ENCODE peak calls at places on chromosome 9, in nine cellular contexts. One of them, this sample, is unnamed.

GRCh38 chr9:137892424-137893191 is 15.0 kb downstream of the CACNA1B start:
- DNase-seq in OCI-LY7: no peak
- DNase-seq in heart left ventricle: no peak
- DNase-seq in upper lobe of right lung: peak; percentile 54
- DNase-seq in A549: no peak
- DNase-seq in fibroblast of lung: no peak
- DNase-seq in right cardiac atrium: no peak
- DNase-seq in CD8-positive, alpha-beta memory T cell: no peak
- DNase-seq in Panc1: no peak
- DNase-seq in this sample: no peak

GRCh38 chr9:104780796-104781395 is 17.0 kb downstream of the NIPSNAP3B start:
- DNase-seq in fibroblast of lung: peak; percentile 12
- DNase-seq in OCI-LY7: peak; percentile 54
- DNase-seq in right cardiac atrium: no peak
- DNase-seq in upper lobe of right lung: no peak
- DNase-seq in A549: peak; percentile 21
- DNase-seq in heart left ventricle: no peak
- DNase-seq in CD8-positive, alpha-beta memory T cell: no peak
- DNase-seq in Panc1: no peak
- DNase-seq in this sample: no peak

GRCh38 chr9:98915599-98915998 is 28.1 kb upstream of the COL15A1 start:
- DNase-seq in CD8-positive, alpha-beta memory T cell: no peak
- DNase-seq in fibroblast of lung: no peak
- DNase-seq in right cardiac atrium: no peak
- DNase-seq in heart left ventricle: no peak
- DNase-seq in A549: no peak
- DNase-seq in upper lobe of right lung: no peak
- DNase-seq in OCI-LY7: no peak
- DNase-seq in Panc1: no peak
- DNase-seq in this sample: no peak

GRCh38 chr9:75023846-75024245 is 4.2 kb downstream of the CARNMT1 start:
- DNase-seq in A549: no peak
- DNase-seq in right cardiac atrium: no peak
- DNase-seq in OCI-LY7: no peak
- DNase-seq in upper lobe of right lung: no peak
- DNase-seq in fibroblast of lung: no peak
- DNase-seq in Panc1: no peak
- DNase-seq in CD8-positive, alpha-beta memory T cell: no peak
- DNase-seq in heart left ventricle: no peak
- DNase-seq in this sample: no peak

GRCh38 chr9:36327903-36328302 is 69.7 kb upstream of the GNE start:
- DNase-seq in OCI-LY7: no peak
- DNase-seq in heart left ventricle: no peak
- DNase-seq in A549: no peak
- DNase-seq in Panc1: no peak
- DNase-seq in upper lobe of right lung: no peak
- DNase-seq in CD8-positive, alpha-beta memory T cell: no peak
- DNase-seq in fibroblast of lung: peak; percentile 51
- DNase-seq in right cardiac atrium: no peak
- DNase-seq in this sample: no peak

GRCh38 chr9:36142510-36143161 is 6.1 kb downstream of the GLIPR2 start:
- DNase-seq in A549: no peak
- DNase-seq in heart left ventricle: no peak
- DNase-seq in right cardiac atrium: peak; percentile 75
- DNase-seq in CD8-positive, alpha-beta memory T cell: no peak
- DNase-seq in fibroblast of lung: no peak
- DNase-seq in Panc1: no peak
- DNase-seq in upper lobe of right lung: no peak
- DNase-seq in OCI-LY7: no peak
- DNase-seq in this sample: no peak

GRCh38 chr9:6549106-6549505 is 96.4 kb downstream of the GLDC start:
- DNase-seq in upper lobe of right lung: no peak
- DNase-seq in Panc1: no peak
- DNase-seq in CD8-positive, alpha-beta memory T cell: no peak
- DNase-seq in right cardiac atrium: no peak
- DNase-seq in heart left ventricle: no peak
- DNase-seq in OCI-LY7: no peak
- DNase-seq in A549: no peak
- DNase-seq in fibroblast of lung: peak; percentile 34
- DNase-seq in this sample: no peak

GRCh38 chr9:98657897-98658296 is 50.8 kb downstream of the GABBR2 start:
- DNase-seq in A549: no peak
- DNase-seq in Panc1: no peak
- DNase-seq in heart left ventricle: no peak
- DNase-seq in fibroblast of lung: peak; percentile 84
- DNase-seq in OCI-LY7: no peak
- DNase-seq in upper lobe of right lung: no peak
- DNase-seq in right cardiac atrium: no peak
- DNase-seq in CD8-positive, alpha-beta memory T cell: no peak
- DNase-seq in this sample: no peak

GRCh38 chr9:109110326-109111014 is 9.3 kb downstream of the TMEM245 start:
- DNase-seq in right cardiac atrium: no peak
- DNase-seq in OCI-LY7: no peak
- DNase-seq in fibroblast of lung: peak; percentile 84
- DNase-seq in heart left ventricle: no peak
- DNase-seq in CD8-positive, alpha-beta memory T cell: no peak
- DNase-seq in upper lobe of right lung: no peak
- DNase-seq in Panc1: no peak
- DNase-seq in A549: no peak
- DNase-seq in this sample: no peak

GRCh38 chr9:83013867-83014605 is 48.9 kb downstream of the RASEF start:
- DNase-seq in CD8-positive, alpha-beta memory T cell: no peak
- DNase-seq in heart left ventricle: no peak
- DNase-seq in Panc1: no peak
- DNase-seq in right cardiac atrium: no peak
- DNase-seq in fibroblast of lung: peak; percentile 96
- DNase-seq in upper lobe of right lung: no peak
- DNase-seq in A549: no peak
- DNase-seq in OCI-LY7: no peak
- DNase-seq in this sample: no peak

GRCh38 chr9:135083241-135083810 is 4.1 kb upstream of the OLFM1 start:
- DNase-seq in fibroblast of lung: no peak
- DNase-seq in right cardiac atrium: no peak
- DNase-seq in CD8-positive, alpha-beta memory T cell: no peak
- DNase-seq in upper lobe of right lung: peak; percentile 43
- DNase-seq in Panc1: no peak
- DNase-seq in OCI-LY7: no peak
- DNase-seq in heart left ventricle: no peak
- DNase-seq in A549: no peak
- DNase-seq in this sample: no peak

GRCh38 chr9:134187821-134188420 is 23.6 kb upstream of the RNU6ATAC start:
- DNase-seq in A549: no peak
- DNase-seq in right cardiac atrium: no peak
- DNase-seq in CD8-positive, alpha-beta memory T cell: no peak
- DNase-seq in Panc1: no peak
- DNase-seq in upper lobe of right lung: peak; percentile 61
- DNase-seq in OCI-LY7: no peak
- DNase-seq in heart left ventricle: peak; percentile 15
- DNase-seq in fibroblast of lung: no peak
- DNase-seq in this sample: no peak

GRCh38 chr9:34431661-34432060 is 26.7 kb downstream of the FAM219A start:
- DNase-seq in OCI-LY7: no peak
- DNase-seq in CD8-positive, alpha-beta memory T cell: no peak
- DNase-seq in Panc1: no peak
- DNase-seq in fibroblast of lung: no peak
- DNase-seq in A549: no peak
- DNase-seq in upper lobe of right lung: no peak
- DNase-seq in right cardiac atrium: peak; percentile 56
- DNase-seq in heart left ventricle: peak; percentile 41
- DNase-seq in this sample: no peak

GRCh38 chr9:8365029-8365428 is 565.5 kb upstream of the DMAC1 start:
- DNase-seq in fibroblast of lung: peak; percentile 89
- DNase-seq in CD8-positive, alpha-beta memory T cell: no peak
- DNase-seq in upper lobe of right lung: no peak
- DNase-seq in A549: no peak
- DNase-seq in heart left ventricle: no peak
- DNase-seq in right cardiac atrium: no peak
- DNase-seq in Panc1: no peak
- DNase-seq in OCI-LY7: no peak
- DNase-seq in this sample: no peak

GRCh38 chr9:137077758-137078693 is 709 bp downstream of the UAP1L1 start:
- DNase-seq in right cardiac atrium: peak; percentile 74
- DNase-seq in upper lobe of right lung: peak; percentile 78
- DNase-seq in fibroblast of lung: no peak
- DNase-seq in heart left ventricle: no peak
- DNase-seq in Panc1: no peak
- DNase-seq in CD8-positive, alpha-beta memory T cell: peak; percentile 38
- DNase-seq in OCI-LY7: peak; percentile 42
- DNase-seq in A549: no peak
- DNase-seq in this sample: peak; percentile 56

GRCh38 chr9:34252670-34253459 is 74.0 kb downstream of the UBAP1 start:
- DNase-seq in OCI-LY7: peak; percentile 65
- DNase-seq in heart left ventricle: peak; percentile 72
- DNase-seq in Panc1: peak; percentile 46
- DNase-seq in fibroblast of lung: peak; percentile 72
- DNase-seq in upper lobe of right lung: peak; percentile 72
- DNase-seq in CD8-positive, alpha-beta memory T cell: peak; percentile 38
- DNase-seq in right cardiac atrium: peak; percentile 83
- DNase-seq in A549: peak; percentile 71
- DNase-seq in this sample: peak; percentile 68

GRCh38 chr9:133103183-133103986 is 17.7 kb downstream of the RALGDS start:
- DNase-seq in OCI-LY7: peak; percentile 50
- DNase-seq in Panc1: peak; percentile 33
- DNase-seq in right cardiac atrium: peak; percentile 89
- DNase-seq in CD8-positive, alpha-beta memory T cell: peak; percentile 31
- DNase-seq in fibroblast of lung: peak; percentile 10
- DNase-seq in upper lobe of right lung: peak; percentile 84
- DNase-seq in heart left ventricle: peak; percentile 76
- DNase-seq in A549: peak; percentile 72
- DNase-seq in this sample: peak; percentile 76

DNA sequence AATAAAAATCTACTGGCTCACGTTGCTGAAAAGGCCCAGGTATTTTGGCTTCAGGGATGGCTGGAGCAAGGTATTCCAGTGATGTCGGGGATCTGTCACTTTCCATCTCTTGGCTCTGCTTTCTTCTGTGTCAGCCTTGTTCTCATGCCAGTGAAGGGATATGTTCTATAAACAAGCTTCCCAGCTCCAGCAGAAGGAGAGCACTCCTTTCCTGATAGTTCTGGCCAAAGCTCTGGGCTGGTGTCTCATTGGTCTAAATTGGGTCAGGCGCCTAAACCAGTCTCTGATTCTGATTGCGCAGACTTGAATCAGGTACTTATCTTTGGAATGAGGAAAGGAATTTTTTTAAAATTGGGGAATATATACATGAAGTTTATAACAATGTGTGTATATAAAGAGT is 5.1 kb downstream of the SNX30 start:
- DNase-seq in A549: no peak
- DNase-seq in upper lobe of right lung: no peak
- DNase-seq in fibroblast of lung: peak; percentile 40
- DNase-seq in CD8-positive, alpha-beta memory T cell: no peak
- DNase-seq in Panc1: no peak
- DNase-seq in heart left ventricle: no peak
- DNase-seq in OCI-LY7: no peak
- DNase-seq in right cardiac atrium: no peak
- DNase-seq in this sample: no peak
- H3K4me3 ChIP-seq in A549: no peak overlapping the region
- H3K4me3 ChIP-seq in upper lobe of right lung: peak overlapping the region; percentile 30
- H3K4me3 ChIP-seq in fibroblast of lung: no peak overlapping the region
- H3K4me3 ChIP-seq in CD8-positive, alpha-beta memory T cell: no peak overlapping the region
- H3K4me3 ChIP-seq in Panc1: no peak overlapping the region
- H3K4me3 ChIP-seq in heart left ventricle: no peak overlapping the region
- H3K4me3 ChIP-seq in OCI-LY7: no peak overlapping the region
- H3K4me3 ChIP-seq in right cardiac atrium: no peak overlapping the region
- H3K4me3 ChIP-seq in this sample: no peak overlapping the region

DNA sequence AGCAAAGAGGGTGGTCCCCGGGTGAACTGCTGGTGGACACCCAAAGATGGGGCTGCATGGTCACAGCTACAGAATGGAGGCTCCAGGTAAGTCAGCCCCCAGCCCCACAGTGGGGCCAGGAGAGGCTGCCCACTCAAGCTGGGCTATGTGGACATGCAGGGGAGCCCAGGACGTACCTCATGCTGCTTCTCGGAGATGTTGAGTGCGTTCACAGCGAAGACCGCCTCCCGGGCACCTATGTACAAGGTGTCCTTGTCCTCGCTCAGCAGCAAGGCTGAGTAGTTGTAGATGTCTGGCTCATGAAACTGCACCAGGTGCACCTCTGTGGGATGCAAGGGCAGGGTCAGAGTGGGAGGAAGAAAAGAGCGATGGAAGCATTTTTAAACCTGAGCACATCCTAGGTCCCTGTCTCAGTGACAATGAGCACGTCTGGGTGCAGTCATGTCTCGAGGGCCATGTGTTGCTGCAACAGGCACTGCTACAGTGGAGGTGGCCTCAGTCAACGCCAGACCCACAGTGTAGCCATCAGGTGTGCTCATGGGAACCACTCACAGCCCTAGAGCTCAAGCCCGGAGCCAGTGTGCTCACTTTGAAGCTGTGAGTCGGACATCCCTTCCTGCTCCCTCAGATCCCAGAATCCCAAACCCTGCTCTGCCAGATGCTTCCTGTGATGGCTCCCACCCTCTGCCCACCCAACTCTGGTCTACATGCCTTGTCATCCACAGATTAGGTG is 84.6 kb downstream of the SECISBP2 start:
- DNase-seq in CD8-positive, alpha-beta memory T cell: no peak
- DNase-seq in OCI-LY7: no peak
- DNase-seq in heart left ventricle: no peak
- DNase-seq in Panc1: no peak
- DNase-seq in A549: no peak
- DNase-seq in upper lobe of right lung: no peak
- DNase-seq in fibroblast of lung: no peak
- DNase-seq in right cardiac atrium: no peak
- DNase-seq in this sample: no peak
- H3K27ac ChIP-seq in CD8-positive, alpha-beta memory T cell: no peak overlapping the region
- H3K27ac ChIP-seq in OCI-LY7: no peak overlapping the region
- H3K27ac ChIP-seq in heart left ventricle: no peak overlapping the region
- H3K27ac ChIP-seq in Panc1: no peak overlapping the region
- H3K27ac ChIP-seq in A549: no peak overlapping the region
- H3K27ac ChIP-seq in upper lobe of right lung: no peak overlapping the region
- H3K27ac ChIP-seq in fibroblast of lung: no peak overlapping the region
- H3K27ac ChIP-seq in right cardiac atrium: no peak overlapping the region
- H3K27ac ChIP-seq in this sample: no peak overlapping the region

DNA sequence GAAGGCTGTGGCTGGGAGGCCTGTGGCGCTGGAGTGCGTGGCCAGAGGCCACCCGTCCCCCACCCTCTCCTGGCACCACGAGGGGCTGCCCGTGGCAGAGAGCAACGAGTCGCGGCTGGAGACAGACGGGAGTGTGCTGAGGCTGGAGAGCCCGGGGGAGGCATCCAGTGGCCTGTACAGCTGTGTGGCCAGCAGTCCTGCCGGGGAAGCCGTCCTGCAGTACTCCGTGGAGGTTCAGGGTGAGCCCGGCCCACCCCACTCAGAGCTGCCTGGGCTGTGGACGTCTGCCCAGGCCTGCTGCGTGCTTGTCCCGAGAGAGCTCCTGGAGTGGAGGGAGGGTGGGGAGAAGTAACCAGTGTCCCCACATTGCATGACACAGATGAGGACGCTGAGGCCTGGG is 89.2 kb downstream of the HMCN2 start:
- DNase-seq in A549: no peak
- DNase-seq in CD8-positive, alpha-beta memory T cell: no peak
- DNase-seq in fibroblast of lung: no peak
- DNase-seq in upper lobe of right lung: no peak
- DNase-seq in heart left ventricle: no peak
- DNase-seq in Panc1: no peak
- DNase-seq in OCI-LY7: no peak
- DNase-seq in right cardiac atrium: no peak
- DNase-seq in this sample: peak; percentile 83
- H3K4me1 ChIP-seq in A549: no peaks in the 10 kb centered on the region
- H3K4me1 ChIP-seq in CD8-positive, alpha-beta memory T cell: no peaks in the 10 kb centered on the region
- H3K4me1 ChIP-seq in fibroblast of lung: no peaks in the 10 kb centered on the region
- H3K4me1 ChIP-seq in upper lobe of right lung: no peaks in the 10 kb centered on the region
- H3K4me1 ChIP-seq in heart left ventricle: no peaks in the 10 kb centered on the region
- H3K4me1 ChIP-seq in Panc1: no peaks in the 10 kb centered on the region
- H3K4me1 ChIP-seq in OCI-LY7: no peaks in the 10 kb centered on the region
- H3K4me1 ChIP-seq in right cardiac atrium: no peaks in the 10 kb centered on the region
- H3K4me1 ChIP-seq in this sample: no peaks in the 10 kb centered on the region

GRCh38 chr9:129339539-129340157 is 161.6 kb upstream of the IER5L start:
- DNase-seq in upper lobe of right lung: no peak
- DNase-seq in OCI-LY7: no peak
- DNase-seq in right cardiac atrium: no peak
- DNase-seq in fibroblast of lung: no peak
- DNase-seq in heart left ventricle: no peak
- DNase-seq in A549: no peak
- DNase-seq in Panc1: no peak
- DNase-seq in CD8-positive, alpha-beta memory T cell: no peak
- DNase-seq in this sample: no peak
- H3K4me3 ChIP-seq in upper lobe of right lung: no peak overlapping the region
- H3K4me3 ChIP-seq in OCI-LY7: no peak overlapping the region
- H3K4me3 ChIP-seq in right cardiac atrium: no peak overlapping the region
- H3K4me3 ChIP-seq in fibroblast of lung: no peak overlapping the region
- H3K4me3 ChIP-seq in heart left ventricle: no peak overlapping the region
- H3K4me3 ChIP-seq in A549: no peak overlapping the region
- H3K4me3 ChIP-seq in Panc1: no peak overlapping the region
- H3K4me3 ChIP-seq in CD8-positive, alpha-beta memory T cell: no peak overlapping the region
- H3K4me3 ChIP-seq in this sample: no peak overlapping the region